ENCODE peak calls at places on chromosomes 16 and 17, in five cellular contexts. One of them, this sample, is unnamed.

GRCh38 chr17:5500247-5500803 is 14.0 kb downstream of the MIS12 start:
- DNase-seq in IMR-90: peak
- DNase-seq in heart right ventricle: no peak
- DNase-seq in fibroblast of lung: no peak
- DNase-seq in neural progenitor cell: no peak
- DNase-seq in this sample: no peak

GRCh38 chr17:28917465-28917864 is 14.6 kb upstream of the DHRS13 start:
- DNase-seq in IMR-90: no peak
- DNase-seq in heart right ventricle: no peak
- DNase-seq in fibroblast of lung: no peak
- DNase-seq in neural progenitor cell: no peak
- DNase-seq in this sample: no peak

GRCh38 chr16:89711601-89712475 is 8.9 kb downstream of the VPS9D1 start:
- DNase-seq in IMR-90: peak
- DNase-seq in heart right ventricle: peak
- DNase-seq in fibroblast of lung: peak
- DNase-seq in neural progenitor cell: peak
- DNase-seq in this sample: peak

GRCh38 chr17:71966459-71967313 is 154.1 kb upstream of the SOX9 start:
- DNase-seq in IMR-90: no peak
- DNase-seq in heart right ventricle: no peak
- DNase-seq in fibroblast of lung: peak
- DNase-seq in neural progenitor cell: no peak
- DNase-seq in this sample: no peak

GRCh38 chr17:40980594-40980993 is 3.5 kb downstream of the KRT40 start:
- DNase-seq in IMR-90: peak
- DNase-seq in heart right ventricle: no peak
- DNase-seq in fibroblast of lung: peak
- DNase-seq in neural progenitor cell: no peak
- DNase-seq in this sample: no peak

GRCh38 chr17:32523017-32523680 is 36.4 kb downstream of the CDK5R1 start:
- DNase-seq in IMR-90: no peak
- DNase-seq in heart right ventricle: no peak
- DNase-seq in fibroblast of lung: no peak
- DNase-seq in neural progenitor cell: no peak
- DNase-seq in this sample: no peak

GRCh38 chr16:5633845-5634440 is 536.3 kb upstream of the EEF2KMT start:
- DNase-seq in IMR-90: peak
- DNase-seq in heart right ventricle: no peak
- DNase-seq in fibroblast of lung: peak
- DNase-seq in neural progenitor cell: peak
- DNase-seq in this sample: peak

GRCh38 chr17:41026668-41027471 is at the start of gene KRTAP1-5:
- DNase-seq in IMR-90: peak
- DNase-seq in heart right ventricle: no peak
- DNase-seq in fibroblast of lung: peak
- DNase-seq in neural progenitor cell: no peak
- DNase-seq in this sample: no peak

GRCh38 chr16:68992521-68992920 is 112.9 kb upstream of the HAS3 start:
- DNase-seq in IMR-90: peak
- DNase-seq in heart right ventricle: no peak
- DNase-seq in fibroblast of lung: peak
- DNase-seq in neural progenitor cell: no peak
- DNase-seq in this sample: peak

GRCh38 chr16:79451196-79451816 is 149.2 kb downstream of the MAF start:
- DNase-seq in IMR-90: no peak
- DNase-seq in heart right ventricle: no peak
- DNase-seq in fibroblast of lung: no peak
- DNase-seq in neural progenitor cell: no peak
- DNase-seq in this sample: no peak

GRCh38 chr17:7132511-7133094 is 18.0 kb upstream of the ASGR2 start:
- DNase-seq in IMR-90: no peak
- DNase-seq in heart right ventricle: no peak
- DNase-seq in fibroblast of lung: no peak
- DNase-seq in neural progenitor cell: peak
- DNase-seq in this sample: no peak

GRCh38 chr17:80951121-80952090 is 40.2 kb upstream of the CHMP6 start:
- DNase-seq in IMR-90: no peak
- DNase-seq in heart right ventricle: no peak
- DNase-seq in fibroblast of lung: no peak
- DNase-seq in neural progenitor cell: no peak
- DNase-seq in this sample: no peak

GRCh38 chr17:60864674-60865080 is 187.0 kb downstream of the BCAS3 start:
- DNase-seq in IMR-90: no peak
- DNase-seq in heart right ventricle: no peak
- DNase-seq in fibroblast of lung: no peak
- DNase-seq in neural progenitor cell: no peak
- DNase-seq in this sample: no peak

GRCh38 chr17:78523939-78524655 is 53.1 kb downstream of the DNAH17 start:
- DNase-seq in IMR-90: no peak
- DNase-seq in heart right ventricle: no peak
- DNase-seq in fibroblast of lung: no peak
- DNase-seq in neural progenitor cell: no peak
- DNase-seq in this sample: no peak

GRCh38 chr17:32855620-32856019 is 21.3 kb downstream of the MYO1D start:
- DNase-seq in IMR-90: no peak
- DNase-seq in heart right ventricle: no peak
- DNase-seq in fibroblast of lung: no peak
- DNase-seq in neural progenitor cell: no peak
- DNase-seq in this sample: no peak

GRCh38 chr16:2795714-2796143 is 2.5 kb upstream of the PRSS41 start:
- DNase-seq in IMR-90: no peak
- DNase-seq in heart right ventricle: no peak
- DNase-seq in fibroblast of lung: no peak
- DNase-seq in neural progenitor cell: no peak
- DNase-seq in this sample: no peak

GRCh38 chr16:2803545-2804195 is 5.4 kb downstream of the PRSS41 start:
- DNase-seq in IMR-90: no peak
- DNase-seq in heart right ventricle: no peak
- DNase-seq in fibroblast of lung: no peak
- DNase-seq in neural progenitor cell: no peak
- DNase-seq in this sample: no peak

GRCh38 chr16:2798723-2799204 is 494 bp downstream of the PRSS41 start:
- DNase-seq in IMR-90: no peak
- DNase-seq in heart right ventricle: no peak
- DNase-seq in fibroblast of lung: no peak
- DNase-seq in neural progenitor cell: no peak
- DNase-seq in this sample: no peak

GRCh38 chr16:2799852-2800226 is 1.6 kb downstream of the PRSS41 start:
- DNase-seq in IMR-90: peak
- DNase-seq in heart right ventricle: no peak
- DNase-seq in fibroblast of lung: no peak
- DNase-seq in neural progenitor cell: no peak
- DNase-seq in this sample: no peak

DNA sequence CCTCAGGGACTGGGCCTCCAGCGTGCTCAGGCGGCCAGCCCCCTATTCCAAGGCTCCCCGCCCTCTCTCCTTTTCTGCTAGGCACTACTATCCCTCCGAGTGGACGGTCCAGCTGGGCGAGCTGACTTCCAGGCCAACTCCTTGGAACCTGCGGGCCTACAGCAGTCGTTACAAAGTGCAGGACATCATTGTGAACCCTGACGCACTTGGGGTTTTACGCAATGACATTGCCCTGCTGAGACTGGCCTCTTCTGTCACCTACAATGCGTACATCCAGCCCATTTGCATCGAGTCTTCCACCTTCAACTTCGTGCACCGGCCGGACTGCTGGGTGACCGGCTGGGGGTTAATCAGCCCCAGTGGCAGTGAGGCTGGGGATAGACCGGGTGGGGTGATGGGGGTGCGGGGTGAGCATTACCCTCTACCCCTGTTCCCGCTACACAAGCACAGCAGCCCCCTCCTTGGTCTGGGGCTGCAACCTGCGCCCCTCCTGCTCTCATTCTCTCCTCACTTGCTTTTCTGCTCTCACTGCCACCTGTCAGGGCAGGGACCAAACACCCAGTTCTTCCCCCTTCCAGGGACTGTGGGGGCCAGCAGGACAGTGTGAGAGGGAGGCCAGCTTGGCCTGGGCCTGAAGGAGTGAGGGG is 1.1 kb downstream of the PRSS41 start:
- DNase-seq in IMR-90: no peak
- DNase-seq in heart right ventricle: no peak
- DNase-seq in fibroblast of lung: no peak
- DNase-seq in neural progenitor cell: no peak
- DNase-seq in this sample: no peak
- H3K27ac ChIP-seq in IMR-90: no peak
- H3K27ac ChIP-seq in heart right ventricle: no peak
- H3K27ac ChIP-seq in fibroblast of lung: no peak
- H3K27ac ChIP-seq in neural progenitor cell: no peak
- H3K27ac ChIP-seq in this sample: no peak

DNA sequence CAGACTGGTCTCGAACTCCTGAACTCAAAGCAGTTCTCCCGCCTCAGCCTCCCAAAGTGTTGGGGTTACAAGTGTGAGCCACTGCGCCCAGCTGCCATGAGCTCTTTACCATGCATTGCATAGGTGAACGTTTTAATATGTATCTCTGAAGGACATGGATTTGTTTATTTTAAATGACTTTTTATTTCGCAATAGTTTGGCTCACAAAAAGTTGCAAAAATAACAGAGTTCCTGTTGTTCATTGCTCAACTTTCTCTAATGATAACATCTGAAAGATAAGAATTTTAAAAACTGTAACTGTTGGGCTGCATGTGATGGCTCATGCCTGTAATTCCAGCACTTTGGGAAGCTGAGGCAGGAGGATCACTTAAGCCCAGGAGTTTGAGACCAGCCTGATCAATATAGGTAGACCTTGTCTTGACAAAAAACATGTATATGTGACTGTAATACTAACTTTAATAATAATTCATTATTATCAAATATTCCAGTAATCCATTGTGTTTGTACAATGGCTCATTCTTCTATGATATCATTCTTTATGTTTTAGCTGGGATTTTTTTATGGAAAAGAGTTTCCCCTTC is 80.1 kb downstream of the ABCC1 start:
- DNase-seq in IMR-90: peak
- DNase-seq in heart right ventricle: no peak
- DNase-seq in fibroblast of lung: peak
- DNase-seq in neural progenitor cell: no peak
- DNase-seq in this sample: no peak
- H3K27ac ChIP-seq in IMR-90: peak
- H3K27ac ChIP-seq in heart right ventricle: no peak
- H3K27ac ChIP-seq in fibroblast of lung: no peak
- H3K27ac ChIP-seq in neural progenitor cell: no peak
- H3K27ac ChIP-seq in this sample: peak

GRCh38 chr17:76366247-76366646 is 12.5 kb upstream of the PRPSAP1 start:
- DNase-seq in IMR-90: no peak
- DNase-seq in heart right ventricle: no peak
- DNase-seq in fibroblast of lung: no peak
- DNase-seq in neural progenitor cell: no peak
- DNase-seq in this sample: no peak

GRCh38 chr17:76367647-76368046 is 13.9 kb upstream of the PRPSAP1 start:
- DNase-seq in IMR-90: no peak
- DNase-seq in heart right ventricle: no peak
- DNase-seq in fibroblast of lung: no peak
- DNase-seq in neural progenitor cell: no peak
- DNase-seq in this sample: no peak

GRCh38 chr17:76370261-76370993 is 14.0 kb upstream of the SPHK1 start:
- DNase-seq in IMR-90: peak
- DNase-seq in heart right ventricle: peak
- DNase-seq in fibroblast of lung: peak
- DNase-seq in neural progenitor cell: no peak
- DNase-seq in this sample: peak

GRCh38 chr17:76369804-76370203 is 14.6 kb upstream of the SPHK1 start:
- DNase-seq in IMR-90: no peak
- DNase-seq in heart right ventricle: peak
- DNase-seq in fibroblast of lung: no peak
- DNase-seq in neural progenitor cell: no peak
- DNase-seq in this sample: no peak

GRCh38 chr17:76368545-76368944 is 14.8 kb upstream of the PRPSAP1 start:
- DNase-seq in IMR-90: peak
- DNase-seq in heart right ventricle: no peak
- DNase-seq in fibroblast of lung: peak
- DNase-seq in neural progenitor cell: no peak
- DNase-seq in this sample: no peak
- H3K27ac ChIP-seq in IMR-90: peak
- H3K27ac ChIP-seq in heart right ventricle: no peak
- H3K27ac ChIP-seq in fibroblast of lung: peak
- H3K27ac ChIP-seq in neural progenitor cell: no peak
- H3K27ac ChIP-seq in this sample: no peak

GRCh38 chr17:16328997-16329396 is 24.3 kb downstream of the CENPV start:
- DNase-seq in IMR-90: no peak
- DNase-seq in heart right ventricle: no peak
- DNase-seq in fibroblast of lung: no peak
- DNase-seq in neural progenitor cell: peak
- DNase-seq in this sample: no peak
- H3K27ac ChIP-seq in IMR-90: no peak
- H3K27ac ChIP-seq in heart right ventricle: no peak
- H3K27ac ChIP-seq in fibroblast of lung: no peak
- H3K27ac ChIP-seq in neural progenitor cell: no peak
- H3K27ac ChIP-seq in this sample: peak

GRCh38 chr17:4354862-4355514 is 11.5 kb downstream of the UBE2G1 start:
- DNase-seq in IMR-90: no peak
- DNase-seq in heart right ventricle: no peak
- DNase-seq in fibroblast of lung: no peak
- DNase-seq in neural progenitor cell: no peak
- DNase-seq in this sample: no peak
- H3K27ac ChIP-seq in IMR-90: no peak
- H3K27ac ChIP-seq in heart right ventricle: no peak
- H3K27ac ChIP-seq in fibroblast of lung: no peak
- H3K27ac ChIP-seq in neural progenitor cell: no peak
- H3K27ac ChIP-seq in this sample: peak

GRCh38 chr17:75125984-75126383 is 5.6 kb downstream of the NT5C start:
- DNase-seq in IMR-90: no peak
- DNase-seq in heart right ventricle: no peak
- DNase-seq in fibroblast of lung: no peak
- DNase-seq in neural progenitor cell: no peak
- DNase-seq in this sample: no peak
- H3K27ac ChIP-seq in IMR-90: no peak
- H3K27ac ChIP-seq in heart right ventricle: no peak
- H3K27ac ChIP-seq in fibroblast of lung: no peak
- H3K27ac ChIP-seq in neural progenitor cell: no peak
- H3K27ac ChIP-seq in this sample: peak